ENCODE peak calls at places on chromosomes 11 and 22, in eight cellular contexts. E is stimulated activated CD8-positive, alpha-beta memory T cell treated with anti-CD3 and anti-CD28 coated beads, Interleukin-15, amount 100 ng/mL, for 24 hours; W is astrocyte of the spinal cord; N is SK-MEL-5; B is H7; C is heart left ventricle; L is HFFc6; J is KBM-7. V is an unnamed sample.

GRCh38 chr11:57344826-57345225 is 6.7 kb downstream of the P2RX3 start:
- DNase-seq in N (no peak), E (no peak), J (no peak), L (no peak), W (no peak), C (no peak), B (no peak), V (no peak)

GRCh38 chr11:9565822-9566560 is 7.5 kb upstream of the WEE1 start:
- DNase-seq in C (no peak), E (no peak), B (peak; percentile 71), L (peak; percentile 100), J (peak; percentile 75), W (peak; percentile 100), N (peak; percentile 86), V (no peak)

GRCh38 chr11:79087957-79088318 is 352.9 kb downstream of the TENM4 start:
- DNase-seq in W (no peak), J (no peak), L (no peak), N (no peak), B (no peak), E (no peak), C (no peak), V (no peak)

GRCh38 chr11:44519989-44520737 is 45.3 kb upstream of the CD82 start:
- DNase-seq in J (no peak), B (no peak), C (peak; percentile 45), N (no peak), W (no peak), E (no peak), L (no peak), V (no peak)

GRCh38 chr11:120235024-120235628 is 4.8 kb upstream of the POU2F3 start:
- DNase-seq in L (peak; percentile 30), J (peak; percentile 70), W (peak; percentile 60), N (peak; percentile 62), B (peak; percentile 91), E (peak; percentile 42), C (peak; percentile 65), V (no peak)

GRCh38 chr11:116595305-116595880 is 177.4 kb downstream of the BUD13 start:
- DNase-seq in C (no peak), L (no peak), E (no peak), W (no peak), J (no peak), B (no peak), N (no peak), V (no peak)

GRCh38 chr22:38190581-38190980 is 9.0 kb upstream of the PLA2G6 start:
- DNase-seq in L (no peak), N (no peak), C (no peak), J (no peak), B (no peak), E (no peak), W (no peak), V (no peak)

GRCh38 chr11:123473941-123474668 is 44.0 kb downstream of the GRAMD1B start:
- DNase-seq in J (no peak), N (peak; percentile 66), C (no peak), W (peak; percentile 93), L (peak; percentile 91), E (no peak), B (no peak), V (no peak)

GRCh38 chr11:6248248-6248647 is 9.4 kb downstream of the CNGA4 start:
- DNase-seq in B (no peak), N (no peak), E (no peak), J (no peak), L (no peak), W (no peak), C (no peak), V (no peak)

GRCh38 chr22:43313497-43314474 is 29.4 kb downstream of the SCUBE1 start:
- DNase-seq in W (peak; percentile 10), N (no peak), B (no peak), C (peak; percentile 66), E (no peak), J (no peak), L (no peak), V (no peak)

GRCh38 chr22:42932857-42933782 is 76.0 kb upstream of the ARFGAP3 start:
- DNase-seq in C (peak; percentile 52), N (peak; percentile 41), E (no peak), L (peak; percentile 10), J (peak; percentile 86), W (no peak), B (no peak), V (peak; percentile 58)

GRCh38 chr11:2686360-2687222 is 13.2 kb downstream of the KCNQ1OT1 start:
- DNase-seq in W (no peak), L (no peak), E (no peak), N (no peak), J (no peak), B (no peak), C (no peak), V (no peak)

GRCh38 chr11:12812849-12813248 is 138.6 kb downstream of the TEAD1 start:
- DNase-seq in E (no peak), J (no peak), N (no peak), B (no peak), L (no peak), C (peak; percentile 39), W (no peak), V (no peak)

GRCh38 chr22:44192098-44192810 is 11.5 kb downstream of the PARVG start:
- DNase-seq in B (peak; percentile 90), C (no peak), W (no peak), L (no peak), E (no peak), J (peak; percentile 87), N (peak; percentile 71), V (peak; percentile 78)

GRCh38 chr11:62665630-62666258 is 632 bp downstream of the CSKMT start:
- DNase-seq in J (peak; percentile 38), E (peak; percentile 41), W (peak; percentile 77), C (peak; percentile 66), L (no peak), N (no peak), B (peak; percentile 59), V (peak; percentile 33)

GRCh38 chr11:134120143-134120850 is 51.4 kb downstream of the JAM3 start:
- DNase-seq in C (peak; percentile 79), B (no peak), J (no peak), L (peak; percentile 92), W (peak; percentile 94), E (no peak), N (peak; percentile 52), V (no peak)

GRCh38 chr22:39820266-39820665 is 73.3 kb downstream of the ENTHD1 start:
- DNase-seq in N (no peak), B (no peak), C (no peak), J (no peak), L (peak; percentile 75), W (peak; percentile 79), E (no peak), V (no peak)

GRCh38 chr11:13782395-13783080 is 114.1 kb downstream of the FAR1 start:
- DNase-seq in C (no peak), L (no peak), B (no peak), W (no peak), J (no peak), E (no peak), N (no peak), V (no peak)

GRCh38 chr11:44775366-44776356 is 48.9 kb downstream of the TSPAN18 start:
- DNase-seq in W (no peak), B (peak; percentile 82), N (peak; percentile 85), E (peak; percentile 17), C (peak; percentile 75), J (peak; percentile 66), L (peak; percentile 26), V (no peak)

GRCh38 chr11:69913591-69914285 is 94.5 kb upstream of the FGF3 start:
- DNase-seq in J (no peak), L (no peak), N (no peak), W (no peak), E (no peak), C (peak; percentile 24), B (peak; percentile 37), V (no peak)

GRCh38 chr11:41716862-41717261 is 257.4 kb upstream of the LRRC4C start:
- DNase-seq in J (no peak), B (no peak), L (no peak), E (no peak), N (peak; percentile 2), W (no peak), C (no peak), V (no peak)

GRCh38 chr11:64477675-64478074 is 113.3 kb upstream of the SLC22A12 start:
- DNase-seq in B (peak; percentile 51), L (no peak), J (no peak), C (no peak), N (no peak), W (no peak), E (no peak), V (no peak)

GRCh38 chr22:29143848-29144785 is 61.6 kb upstream of the EMID1 start:
- DNase-seq in L (no peak), J (peak; percentile 15), B (no peak), E (no peak), N (no peak), C (no peak), W (no peak), V (no peak)

GRCh38 chr11:123576501-123576900 is 77.9 kb downstream of the SCN3B start:
- DNase-seq in J (no peak), B (peak; percentile 51), W (no peak), E (no peak), C (no peak), L (no peak), N (no peak), V (no peak)

GRCh38 chr11:115241899-115242298 is 262.3 kb downstream of the CADM1 start:
- DNase-seq in N (no peak), C (no peak), W (no peak), J (no peak), L (no peak), B (no peak), E (no peak), V (no peak)

GRCh38 chr11:113339909-113340569 is 25.7 kb downstream of the TTC12 start:
- DNase-seq in E (no peak), N (no peak), B (no peak), C (no peak), L (no peak), J (no peak), W (no peak), V (no peak)

GRCh38 chr11:65496304-65497140 is 2.3 kb upstream of the MALAT1 start:
- DNase-seq in L (peak; percentile 47), J (peak; percentile 56), E (no peak), C (no peak), B (no peak), N (no peak), W (peak; percentile 51), V (no peak)

GRCh38 chr22:37284807-37285355 is 2.6 kb downstream of the CYTH4 start:
- DNase-seq in B (peak; percentile 81), J (peak; percentile 99), C (peak; percentile 76), L (no peak), W (no peak), N (no peak), E (no peak), V (peak; percentile 98)

GRCh38 chr11:64619811-64620285 is 28.8 kb downstream of the SLC22A12 start:
- DNase-seq in L (peak; percentile 35), J (no peak), E (no peak), C (peak; percentile 42), N (peak; percentile 48), B (peak; percentile 86), W (peak; percentile 16), V (no peak)

GRCh38 chr11:69442012-69442806 is 39.3 kb upstream of the LINC01488 start:
- DNase-seq in E (no peak), L (peak; percentile 9), B (no peak), J (no peak), N (no peak), C (peak; percentile 12), W (peak; percentile 17), V (no peak)

GRCh38 chr11:88849368-88849767 is 216.4 kb downstream of the GRM5 start:
- DNase-seq in J (no peak), C (no peak), W (peak; percentile 41), B (no peak), N (no peak), E (no peak), L (peak; percentile 23), V (no peak)

GRCh38 chr11:10580625-10581024 is 12.2 kb upstream of the LYVE1 start:
- DNase-seq in C (no peak), E (no peak), J (no peak), W (no peak), N (no peak), B (no peak), L (no peak), V (no peak)

GRCh38 chr22:30705710-30706651 is 11.3 kb downstream of the OSBP2 start:
- DNase-seq in L (peak; percentile 78), W (peak; percentile 86), C (no peak), E (no peak), B (no peak), N (no peak), J (peak; percentile 22), V (no peak)

GRCh38 chr22:31944700-31945477 is 554 bp downstream of the YWHAH start:
- DNase-seq in J (peak; percentile 21), N (no peak), C (peak; percentile 78), W (peak; percentile 13), E (no peak), L (no peak), B (peak; percentile 84), V (no peak)